ENCODE peak calls at places on chromosome 12, in six cellular contexts. N is AG09309, H is HFFc6, U is GM13977, D is GM20000, C is tibial artery. R is an unnamed sample.

GRCh38 chr12:30979371-30980259 is 53.1 kb downstream of the TSPAN11 start:
- DNase-seq in H (no peak), C (no peak), N (no peak), U (no peak), D (no peak), R (no peak)

GRCh38 chr12:47362131-47362686 is 282.4 kb upstream of the AMIGO2 start:
- DNase-seq in H (no peak), U (no peak), D (no peak), C (no peak), N (no peak), R (peak; percentile 26)

GRCh38 chr12:89529738-89530137 is 3.9 kb upstream of the POC1B start:
- DNase-seq in D (peak; percentile 57), C (no peak), U (peak; percentile 62), H (peak; percentile 58), N (no peak), R (no peak)

GRCh38 chr12:48969847-48970701 is 1.5 kb downstream of the WNT10B start:
- DNase-seq in D (peak; percentile 77), N (no peak), C (no peak), U (peak; percentile 80), H (no peak), R (peak; percentile 26)

GRCh38 chr12:47867496-47867941 is 37.3 kb downstream of the VDR start:
- DNase-seq in C (no peak), U (no peak), N (peak; percentile 49), D (no peak), H (peak; percentile 79), R (peak; percentile 76)

GRCh38 chr12:43011383-43011926 is 421.9 kb upstream of the PRICKLE1 start:
- DNase-seq in U (peak; percentile 4), H (no peak), N (no peak), D (peak; percentile 4), C (no peak), R (no peak)

GRCh38 chr12:68481181-68481941 is 129.3 kb upstream of the RAP1B start:
- DNase-seq in D (peak; percentile 38), N (peak; percentile 46), H (no peak), C (no peak), U (peak; percentile 43), R (peak; percentile 39)

GRCh38 chr12:124919646-124920352 is 5.3 kb upstream of the UBC start:
- DNase-seq in N (no peak), H (no peak), C (no peak), U (no peak), D (no peak), R (peak; percentile 79)

GRCh38 chr12:119681139-119681538 is 13.2 kb downstream of the PRKAB1 start:
- DNase-seq in D (no peak), H (no peak), N (no peak), U (no peak), C (no peak), R (no peak)

GRCh38 chr12:93883436-93884154 is 206.4 kb downstream of the CRADD start:
- DNase-seq in N (peak; percentile 51), C (no peak), U (no peak), D (no peak), H (peak; percentile 88), R (no peak)

GRCh38 chr12:132610051-132610759 is at the start of gene LRCOL1:
- DNase-seq in D (no peak), H (peak; percentile 72), U (no peak), C (no peak), N (peak; percentile 39), R (no peak)

GRCh38 chr12:98699568-98699967 is 54.5 kb downstream of the APAF1 start:
- DNase-seq in U (no peak), C (no peak), H (no peak), D (no peak), N (no peak), R (no peak)

GRCh38 chr12:128644664-128645296 is 179.0 kb downstream of the SLC15A4 start:
- DNase-seq in U (peak; percentile 64), H (no peak), N (no peak), C (no peak), D (peak; percentile 63), R (peak; percentile 58)

GRCh38 chr12:96424601-96425000 is 24.4 kb upstream of the CDK17 start:
- DNase-seq in H (no peak), C (no peak), U (no peak), D (no peak), N (no peak), R (no peak)

GRCh38 chr12:108899145-108899544 is 19.3 kb downstream of the DAO start:
- DNase-seq in C (no peak), H (no peak), U (no peak), D (no peak), N (no peak), R (no peak)

GRCh38 chr12:34526946-34527345 is 504.6 kb downstream of the ALG10 start:
- DNase-seq in C (no peak), N (no peak), D (no peak), H (peak; percentile 0), U (no peak), R (no peak)

GRCh38 chr12:62190921-62191746 is 69.1 kb upstream of the USP15 start:
- DNase-seq in U (peak; percentile 13), H (no peak), C (no peak), D (peak; percentile 13), N (no peak), R (peak; percentile 39)

GRCh38 chr12:108635201-108635996 is 1.7 kb upstream of the SELPLG start:
- DNase-seq in U (peak; percentile 80), H (no peak), D (peak; percentile 66), C (peak; percentile 19), N (no peak), R (peak; percentile 79)

GRCh38 chr12:12323606-12324005 is 26.4 kb downstream of the MANSC1 start:
- DNase-seq in C (no peak), N (peak; percentile 59), H (peak; percentile 4), U (no peak), D (no peak), R (no peak)
- TF ChIP-seq CTCF in C (no peak), N (no peak), H (no peak), U (no peak), D (no peak), R (no peak)

GRCh38 chr12:738712-739111 is 13.7 kb upstream of the WNK1 start:
- DNase-seq in U (no peak), N (no peak), D (no peak), C (no peak), H (no peak), R (no peak)

GRCh38 chr12:737117-737739 is 15.2 kb upstream of the WNK1 start:
- DNase-seq in H (no peak), N (no peak), U (no peak), C (no peak), D (no peak), R (no peak)

GRCh38 chr12:740921-741320 is 11.5 kb upstream of the WNK1 start:
- DNase-seq in N (no peak), D (no peak), U (no peak), C (no peak), H (no peak), R (no peak)

DNA sequence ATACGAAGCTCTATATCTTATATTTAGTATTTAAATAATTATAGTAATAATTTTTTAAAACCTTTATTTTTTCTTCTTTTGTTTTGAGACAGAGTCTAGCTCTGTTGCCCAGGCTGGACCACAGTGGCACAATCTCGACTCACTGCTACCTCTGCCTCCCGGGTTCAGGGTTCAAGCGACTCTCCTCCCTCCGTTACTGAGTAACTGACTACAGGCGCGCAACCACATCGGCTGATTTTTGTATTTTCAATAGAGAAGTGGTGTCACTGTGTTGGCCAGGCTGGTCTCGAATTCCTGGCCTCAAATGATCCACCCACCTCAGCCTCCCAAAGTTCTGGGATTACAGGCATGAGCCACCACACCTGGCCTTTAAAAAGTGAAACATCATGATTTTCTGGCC is 13.0 kb upstream of the WNK1 start:
- DNase-seq in N (no peak), H (no peak), U (no peak), D (no peak), C (no peak), R (no peak)
- TF ChIP-seq CTCF in N (no peak), H (no peak), U (no peak), D (no peak), C (no peak), R (no peak)

DNA sequence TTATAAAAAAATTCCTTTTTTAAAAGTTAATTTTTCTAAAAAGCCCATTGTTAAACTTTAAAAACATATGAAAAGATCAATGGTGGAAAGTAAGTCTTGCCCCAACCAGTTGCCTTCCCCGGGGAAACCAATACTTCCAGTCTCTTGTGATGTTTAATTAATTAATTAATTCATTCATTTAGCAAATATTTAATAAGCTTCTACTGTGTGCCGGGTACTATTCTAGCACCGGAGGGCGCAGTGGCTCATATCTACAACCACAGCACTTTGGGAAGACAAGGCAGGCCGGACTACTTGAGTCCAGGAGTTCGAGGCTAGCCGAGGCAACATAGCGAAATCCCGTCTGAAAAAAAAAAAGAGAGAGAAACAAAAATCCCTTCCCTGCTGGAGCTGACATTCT is 87.4 kb downstream of the HECTD4 start:
- DNase-seq in H (no peak), C (no peak), D (no peak), N (no peak), U (no peak), R (no peak)
- TF ChIP-seq CTCF in H (peak; percentile 51), C (no peak), D (no peak), N (peak; percentile 19), U (no peak), R (no peak)

GRCh38 chr12:116697305-116698130 is 40.4 kb downstream of the SPRING1 start:
- DNase-seq in U (peak; percentile 57), C (no peak), D (peak; percentile 56), H (no peak), N (no peak), R (peak; percentile 44)
- TF ChIP-seq CTCF in U (peak; percentile 55), C (no peak), D (peak; percentile 21), H (peak; percentile 54), N (peak; percentile 41), R (no peak)

R was measured in activated CD8-positive, alpha-beta T cell treated with anti-CD3 and anti-CD28 coated beads for 36 hours.